ENCODE peak calls at places on chromosomes 6 and 20, in five cellular contexts. K, R, V, Y and O are unnamed samples.

GRCh38 chr20:16415079-16415478 is 158.2 kb downstream of the KIF16B start:
- DNase-seq in R (no peak), K (no peak), Y (no peak), V (no peak), O (no peak)

GRCh38 chr6:63529498-63529897 is 42.8 kb upstream of the LOC128125822 start:
- DNase-seq in V (no peak), K (no peak), Y (no peak), R (no peak), O (no peak)

GRCh38 chr6:18538315-18538714 is 151.2 kb downstream of the RNF144B start:
- DNase-seq in Y (no peak), V (no peak), K (no peak), R (no peak), O (no peak)

GRCh38 chr6:141421378-141421777 is 711.3 kb upstream of the GJE1 start:
- DNase-seq in Y (no peak), K (no peak), V (no peak), R (no peak), O (peak)

GRCh38 chr20:23654722-23655121 is 17.0 kb upstream of the CST3 start:
- DNase-seq in K (peak), Y (no peak), R (peak), V (no peak), O (no peak)

GRCh38 chr20:36875702-36876472 is at the start of gene TLDC2:
- DNase-seq in Y (no peak), V (no peak), K (no peak), R (no peak), O (no peak)

GRCh38 chr6:40543133-40543532 is 44.0 kb downstream of the LRFN2 start:
- DNase-seq in K (no peak), V (no peak), R (no peak), Y (no peak), O (no peak)

GRCh38 chr20:23086931-23087411 is 847 bp upstream of the CD93 start:
- DNase-seq in R (no peak), V (peak), K (peak), Y (no peak), O (no peak)

GRCh38 chr6:121442591-121442990 is 7.1 kb downstream of the GJA1 start:
- DNase-seq in V (no peak), K (no peak), R (no peak), Y (no peak), O (no peak)

GRCh38 chr6:16576391-16577368 is 184.6 kb downstream of the ATXN1 start:
- DNase-seq in Y (no peak), K (no peak), V (no peak), R (no peak), O (no peak)

GRCh38 chr6:45625191-45625664 is 247.5 kb upstream of the SUPT3H start:
- DNase-seq in K (no peak), Y (no peak), R (no peak), V (no peak), O (no peak)

GRCh38 chr6:7585287-7585930 is 4.6 kb upstream of the SNRNP48 start:
- DNase-seq in R (no peak), K (no peak), V (no peak), Y (no peak), O (no peak)

GRCh38 chr20:45779011-45779915 is 12.4 kb downstream of the WFDC3 start:
- DNase-seq in Y (peak), K (peak), R (peak), V (peak), O (peak)

GRCh38 chr6:7418238-7418905 is 28.8 kb downstream of the RIOK1 start:
- DNase-seq in V (no peak), Y (no peak), K (no peak), R (no peak), O (no peak)

GRCh38 chr6:38942442-38942841 is 106.1 kb upstream of the GLP1R start:
- DNase-seq in K (no peak), V (no peak), R (no peak), Y (no peak), O (no peak)

GRCh38 chr6:37763413-37763812 is 56.1 kb upstream of the ZFAND3 start:
- DNase-seq in K (no peak), Y (no peak), R (no peak), V (no peak), O (no peak)
- H3K4me3 ChIP-seq in K (no peak), Y (no peak), R (no peak), V (no peak), O (no peak)

GRCh38 chr6:66926060-66926459 is 1219.0 kb upstream of the EYS start:
- DNase-seq in K (no peak), R (no peak), V (no peak), Y (no peak), O (no peak)
- TF ChIP-seq CTCF in K (no peak), R (no peak), V (no peak), Y (no peak), O (no peak)

GRCh38 chr20:48824830-48825550 is 2.8 kb downstream of the PREX1 start:
- DNase-seq in V (no peak), K (no peak), R (no peak), Y (no peak), O (no peak)
- H3K4me3 ChIP-seq in V (peak), K (no peak), R (peak), Y (peak), O (no peak)

DNA sequence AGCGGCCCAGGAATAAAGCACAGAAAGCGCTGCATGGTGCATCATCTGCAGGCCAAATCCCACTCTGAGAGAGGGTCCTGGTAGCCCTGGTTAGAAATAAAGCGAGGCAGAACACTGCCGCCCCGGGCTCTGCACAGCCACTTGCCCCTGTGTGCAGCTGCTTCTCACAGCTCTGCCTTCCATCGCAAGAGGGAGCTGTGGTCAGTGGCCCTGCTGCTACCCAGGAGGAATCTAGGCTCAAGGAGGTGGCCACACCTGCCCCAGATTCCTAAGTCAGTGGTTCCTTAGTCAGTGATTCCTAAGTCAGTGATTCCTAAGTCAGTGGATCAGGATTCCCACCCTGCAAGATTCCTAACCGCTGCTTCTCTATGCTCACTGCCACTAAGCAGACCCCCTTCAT is 8.8 kb downstream of the CDH4 start:
- DNase-seq in V (no peak), K (no peak), Y (no peak), R (no peak), O (no peak)
- TF ChIP-seq CTCF in V (no peak), K (no peak), Y (no peak), R (no peak), O (peak)

GRCh38 chr6:114008331-114008730 is 37.4 kb upstream of the HDAC2 start:
- DNase-seq in Y (no peak), R (no peak), K (no peak), V (no peak), O (no peak)
- H3K4me3 ChIP-seq in Y (no peak), R (no peak), K (no peak), V (no peak), O (no peak)

DNA sequence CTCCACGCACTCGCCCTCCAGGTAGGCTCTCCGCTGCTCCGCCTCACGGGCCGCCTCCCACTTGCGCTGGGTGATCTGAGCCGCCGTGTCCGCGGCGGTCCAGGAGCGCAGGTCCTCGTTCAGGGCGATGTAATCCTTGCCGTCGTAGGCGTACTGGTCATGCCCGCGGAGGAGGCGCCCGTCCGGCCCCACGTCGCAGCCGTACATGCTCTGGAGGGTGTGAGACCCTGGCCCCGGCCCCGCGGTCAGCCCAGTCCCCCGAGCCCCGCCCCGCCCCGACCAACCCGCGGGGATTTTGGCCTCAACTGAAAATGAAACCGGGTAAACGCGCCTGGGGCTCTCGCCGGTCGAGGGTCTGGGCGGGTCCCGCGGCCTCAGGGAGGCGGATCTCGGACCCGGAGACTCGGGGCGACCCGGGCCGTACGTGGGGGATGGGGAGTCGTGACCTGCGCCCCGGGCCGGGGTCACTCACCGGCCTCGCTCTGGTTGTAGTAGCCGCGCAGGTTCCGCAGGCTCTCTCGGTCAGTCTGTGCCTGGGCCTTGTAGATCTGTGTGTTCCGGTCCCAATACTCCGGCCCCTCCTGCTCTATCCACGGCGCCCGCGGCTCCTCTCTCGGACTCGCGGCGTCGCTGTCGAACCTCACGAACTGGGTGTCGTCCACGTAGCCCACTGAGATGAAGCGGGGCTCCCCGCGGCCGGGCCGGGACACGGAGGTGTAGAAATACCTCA is 598 bp downstream of the HLA-B start:
- DNase-seq in Y (no peak), V (peak), R (no peak), K (no peak), O (no peak)
- TF ChIP-seq CTCF in Y (no peak), V (no peak), R (no peak), K (no peak), O (no peak)

GRCh38 chr20:49801882-49802281 is 10.7 kb upstream of the SLC9A8 start:
- DNase-seq in K (no peak), Y (no peak), R (no peak), V (no peak), O (no peak)
- H3K4me3 ChIP-seq in K (no peak), Y (no peak), R (no peak), V (no peak), O (no peak)

GRCh38 chr6:105992315-105992961 is 93.7 kb upstream of the PRDM1 start:
- DNase-seq in Y (peak), R (peak), K (peak), V (peak), O (no peak)
- TF ChIP-seq CTCF in Y (peak), R (no peak), K (no peak), V (no peak), O (no peak)

GRCh38 chr20:47351643-47352331 is 4.7 kb downstream of the ZMYND8 start:
- DNase-seq in V (no peak), R (no peak), Y (no peak), K (no peak), O (no peak)
- H3K4me3 ChIP-seq in V (peak), R (peak), Y (peak), K (no peak), O (peak)

DNA sequence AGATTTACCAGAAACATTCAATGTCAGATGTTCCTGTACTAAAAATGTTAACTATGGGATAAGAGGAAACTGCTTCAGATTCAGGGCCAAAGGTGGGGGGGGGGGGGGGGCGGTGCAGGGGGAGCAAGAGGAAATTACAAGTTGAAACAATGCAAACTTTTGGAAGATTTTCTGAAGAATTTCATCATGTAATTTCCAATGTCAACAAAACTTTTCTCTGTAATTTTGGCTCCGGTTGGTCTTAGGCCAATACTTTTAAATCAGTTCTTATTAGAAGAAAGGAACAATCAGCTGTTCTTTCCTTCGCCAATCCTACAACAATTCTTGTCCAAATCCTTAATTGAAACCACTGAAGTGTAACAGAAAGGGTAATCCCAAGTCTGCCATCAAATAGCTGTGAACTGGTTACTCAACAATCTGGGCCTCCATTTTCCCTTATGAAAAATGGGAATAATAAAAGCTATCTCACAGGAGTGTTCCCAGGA is 13.1 kb downstream of the UQCC1 start:
- DNase-seq in K (no peak), V (no peak), Y (no peak), R (no peak), O (no peak)
- TF ChIP-seq CTCF in K (no peak), V (no peak), Y (no peak), R (no peak), O (no peak)